ENCODE peak calls at places on chromosomes 2 and 18, in six cellular contexts. R is H7, N is neural progenitor cell, U is Daoy, F is tibial artery, B is pancreas. H is an unnamed sample.

GRCh38 chr18:22447770-22448169 is 30.1 kb upstream of the CTAGE1 start:
- DNase-seq in R (no peak), N (no peak), U (no peak), F (no peak), B (no peak), H (no peak)

GRCh38 chr18:68960355-68960754 is 162.5 kb downstream of the CCDC102B start:
- DNase-seq in R (no peak), N (no peak), U (no peak), F (no peak), B (no peak), H (no peak)

GRCh38 chr18:10329116-10329515 is 125.3 kb upstream of the APCDD1 start:
- DNase-seq in R (no peak), N (no peak), U (no peak), F (no peak), B (no peak), H (no peak)

GRCh38 chr18:906416-907170 is 1.9 kb downstream of the ADCYAP1 start:
- DNase-seq in R (peak), N (peak), U (peak), F (no peak), B (peak), H (no peak)

GRCh38 chr2:48420512-48421197 is 109.3 kb upstream of the STON1 start:
- DNase-seq in R (peak), N (peak), U (peak), F (peak), B (peak), H (peak)

GRCh38 chr2:38709515-38710194 is 41.5 kb downstream of the SRSF7 start:
- DNase-seq in R (no peak), N (no peak), U (no peak), F (peak), B (no peak), H (no peak)

GRCh38 chr2:96906719-96907404 is 37.0 kb upstream of the SEMA4C start:
- DNase-seq in R (peak), N (peak), U (no peak), F (peak), B (peak), H (no peak)

GRCh38 chr2:240121190-240121589 is 14.9 kb downstream of the COPS9 start:
- DNase-seq in R (no peak), N (no peak), U (no peak), F (no peak), B (no peak), H (no peak)

GRCh38 chr18:48902023-48902855 is 48.5 kb downstream of the SMAD7 start:
- DNase-seq in R (no peak), N (no peak), U (peak), F (peak), B (peak), H (peak)

GRCh38 chr2:127626175-127626574 is 19.8 kb upstream of the GPR17 start:
- DNase-seq in R (peak), N (no peak), U (no peak), F (peak), B (peak), H (no peak)

GRCh38 chr2:8030694-8031303 is 651.1 kb upstream of the ID2 start:
- DNase-seq in R (no peak), N (no peak), U (no peak), F (no peak), B (no peak), H (no peak)

GRCh38 chr2:95698166-95698565 is 106.4 kb downstream of the TRIM43 start:
- DNase-seq in R (no peak), N (no peak), U (no peak), F (no peak), B (no peak), H (no peak)

GRCh38 chr2:234488913-234489451 is 7.9 kb downstream of the ARL4C start:
- DNase-seq in R (no peak), N (no peak), U (no peak), F (no peak), B (no peak), H (no peak)

GRCh38 chr2:162840598-162841246 is 2.2 kb upstream of the KCNH7 start:
- DNase-seq in R (peak), N (peak), U (peak), F (no peak), B (peak), H (no peak)

GRCh38 chr18:77191241-77191751 is 58.4 kb upstream of the GALR1 start:
- DNase-seq in R (no peak), N (peak), U (no peak), F (no peak), B (no peak), H (no peak)

GRCh38 chr2:309148-309969 is 21.5 kb upstream of the ALKAL2 start:
- DNase-seq in R (peak), N (peak), U (peak), F (no peak), B (no peak), H (no peak)

GRCh38 chr2:159076233-159076632 is 107.8 kb downstream of the TANC1 start:
- DNase-seq in R (no peak), N (no peak), U (peak), F (no peak), B (no peak), H (no peak)

GRCh38 chr18:37565985-37566478 is 434 bp upstream of the CELF4 start:
- DNase-seq in R (peak), N (peak), U (peak), F (no peak), B (peak), H (no peak)

GRCh38 chr2:75021672-75022071 is 63.2 kb downstream of the POLE4 start:
- DNase-seq in R (no peak), N (no peak), U (no peak), F (no peak), B (no peak), H (peak)

GRCh38 chr2:178271629-178272333 is 77.5 kb downstream of the OSBPL6 start:
- DNase-seq in R (no peak), N (no peak), U (no peak), F (peak), B (no peak), H (peak)

GRCh38 chr2:237171396-237171795 is 85.7 kb downstream of the COPS8 start:
- DNase-seq in R (no peak), N (no peak), U (peak), F (peak), B (no peak), H (peak)

GRCh38 chr2:18833941-18834340 is 244.6 kb upstream of the NT5C1B start:
- DNase-seq in R (no peak), N (no peak), U (no peak), F (no peak), B (no peak), H (no peak)

GRCh38 chr18:36814994-36815393 is 13.8 kb downstream of the TPGS2 start:
- DNase-seq in R (no peak), N (no peak), U (no peak), F (no peak), B (no peak), H (no peak)

GRCh38 chr2:200525882-200526651 is at the start of gene SGO2:
- DNase-seq in R (peak), N (peak), U (peak), F (peak), B (peak), H (peak)

GRCh38 chr2:226414313-226414712 is 385.3 kb downstream of the IRS1 start:
- DNase-seq in R (no peak), N (no peak), U (no peak), F (no peak), B (no peak), H (no peak)

GRCh38 chr2:105517814-105518705 is 119.2 kb upstream of the FHL2 start:
- DNase-seq in R (no peak), N (no peak), U (no peak), F (peak), B (peak), H (no peak)

GRCh38 chr2:34161546-34161945 is 562.4 kb upstream of the FAM98A start:
- DNase-seq in R (no peak), N (no peak), U (no peak), F (no peak), B (no peak), H (no peak)

GRCh38 chr18:79890638-79891037 is 60.8 kb downstream of the SLC66A2 start:
- DNase-seq in R (no peak), N (no peak), U (no peak), F (no peak), B (no peak), H (no peak)

GRCh38 chr2:168272225-168272624 is 24.8 kb upstream of the STK39 start:
- DNase-seq in R (no peak), N (no peak), U (no peak), F (no peak), B (no peak), H (no peak)

GRCh38 chr18:2111456-2111855 is 459.8 kb downstream of the METTL4 start:
- DNase-seq in R (no peak), N (no peak), U (peak), F (no peak), B (no peak), H (peak)

GRCh38 chr2:127829845-127830246 is 18.9 kb upstream of the WDR33 start:
- DNase-seq in R (peak), N (no peak), U (peak), F (no peak), B (no peak), H (no peak)

GRCh38 chr2:20584637-20585321 is 66.1 kb downstream of the HS1BP3 start:
- DNase-seq in R (peak), N (peak), U (peak), F (peak), B (peak), H (peak)

GRCh38 chr2:120722603-120723421 is 12.9 kb upstream of the GLI2 start:
- DNase-seq in R (peak), N (peak), U (peak), F (peak), B (no peak), H (no peak)

GRCh38 chr18:10259934-10260333 is 194.5 kb upstream of the APCDD1 start:
- DNase-seq in R (no peak), N (no peak), U (no peak), F (no peak), B (no peak), H (no peak)

GRCh38 chr18:41226186-41226585 is 728.8 kb upstream of the PIK3C3 start:
- DNase-seq in R (no peak), N (no peak), U (no peak), F (no peak), B (no peak), H (no peak)

GRCh38 chr2:237558918-237559645 is 7.3 kb upstream of the PRLH start:
- DNase-seq in R (no peak), N (no peak), U (peak), F (no peak), B (peak), H (peak)

GRCh38 chr2:228705331-228705730 is 523.8 kb upstream of the SPHKAP start:
- DNase-seq in R (no peak), N (peak), U (no peak), F (no peak), B (no peak), H (no peak)

GRCh38 chr18:24187049-24187448 is 48.2 kb downstream of the CABYR start:
- DNase-seq in R (no peak), N (no peak), U (no peak), F (no peak), B (no peak), H (no peak)

GRCh38 chr2:232120911-232121310 is 159.4 kb downstream of the DIS3L2 start:
- DNase-seq in R (no peak), N (no peak), U (peak), F (no peak), B (no peak), H (no peak)

H was measured in AG09309.